ENCODE peak calls at places on chromosomes 2 and 18, in ten cellular contexts. X is H54, W is OCI-LY7, U is G401, Q is cerebellum, B is A172, T is SJSA1, G is GM12865, Z is cardiac septum, E is psoas muscle. C is an unnamed sample.

GRCh38 chr2:229731916-229732315 is 17.6 kb upstream of the DNER start:
- DNase-seq in X (no peak), W (no peak), U (no peak), Q (no peak), B (no peak), T (no peak), G (no peak), Z (no peak), E (no peak), C (no peak)

GRCh38 chr2:235493402-235493774 is 455 bp upstream of the AGAP1 start:
- DNase-seq in X (peak), W (no peak), U (no peak), Q (no peak), B (no peak), T (no peak), G (no peak), Z (no peak), E (no peak), C (no peak)

GRCh38 chr2:63064197-63064596 is 13.6 kb downstream of the OTX1 start:
- DNase-seq in X (no peak), W (no peak), U (no peak), Q (no peak), B (no peak), T (no peak), G (no peak), Z (no peak), E (no peak), C (no peak)

GRCh38 chr2:127673304-127674069 is 1.8 kb downstream of the LIMS2 start:
- DNase-seq in X (no peak), W (no peak), U (no peak), Q (no peak), B (no peak), T (no peak), G (no peak), Z (no peak), E (no peak), C (no peak)

GRCh38 chr2:172842749-172843349 is 107.2 kb downstream of the RAPGEF4 start:
- DNase-seq in X (no peak), W (no peak), U (no peak), Q (no peak), B (no peak), T (no peak), G (no peak), Z (no peak), E (no peak), C (no peak)

GRCh38 chr2:132670961-132671781 is 1.2 kb upstream of the LYPD1 start:
- DNase-seq in X (peak), W (no peak), U (no peak), Q (no peak), B (peak), T (peak), G (no peak), Z (no peak), E (no peak), C (no peak)

GRCh38 chr2:151260492-151261239 is 997 bp downstream of the RBM43 start:
- DNase-seq in X (no peak), W (peak), U (no peak), Q (no peak), B (peak), T (no peak), G (no peak), Z (no peak), E (no peak), C (no peak)

GRCh38 chr18:72869786-72870185 is 2.0 kb upstream of the NETO1 start:
- DNase-seq in X (no peak), W (no peak), U (no peak), Q (no peak), B (no peak), T (no peak), G (no peak), Z (no peak), E (no peak), C (no peak)

GRCh38 chr18:58866261-58867232 is 1.9 kb downstream of the ZNF532 start:
- DNase-seq in X (no peak), W (no peak), U (peak), Q (no peak), B (no peak), T (no peak), G (no peak), Z (no peak), E (no peak), C (peak)

GRCh38 chr18:8416212-8417019 is 192.8 kb upstream of the RAB12 start:
- DNase-seq in X (no peak), W (no peak), U (no peak), Q (no peak), B (peak), T (peak), G (no peak), Z (peak), E (no peak), C (no peak)

GRCh38 chr2:75710220-75710576 is 517 bp downstream of the GCFC2 start:
- DNase-seq in X (no peak), W (no peak), U (peak), Q (no peak), B (no peak), T (no peak), G (no peak), Z (no peak), E (no peak), C (no peak)

GRCh38 chr2:10520154-10520553 is 72.0 kb upstream of the ODC1 start:
- DNase-seq in X (no peak), W (peak), U (no peak), Q (no peak), B (no peak), T (peak), G (peak), Z (peak), E (no peak), C (no peak)

GRCh38 chr18:3319399-3319798 is 57.5 kb downstream of the MYL12B start:
- DNase-seq in X (no peak), W (no peak), U (no peak), Q (no peak), B (no peak), T (no peak), G (peak), Z (no peak), E (no peak), C (no peak)

GRCh38 chr2:80589070-80589469 is 284.5 kb upstream of the LRRTM1 start:
- DNase-seq in X (no peak), W (no peak), U (no peak), Q (no peak), B (no peak), T (no peak), G (no peak), Z (no peak), E (no peak), C (no peak)

GRCh38 chr2:106343274-106343673 is 124.9 kb downstream of the RGPD3 start:
- DNase-seq in X (no peak), W (no peak), U (no peak), Q (no peak), B (no peak), T (no peak), G (no peak), Z (no peak), E (no peak), C (no peak)

GRCh38 chr2:127052771-127053691 is 53.9 kb downstream of the BIN1 start:
- DNase-seq in X (no peak), W (no peak), U (no peak), Q (no peak), B (no peak), T (no peak), G (no peak), Z (peak), E (peak), C (no peak)

GRCh38 chr2:219369447-219369861 is 18.3 kb downstream of the DNPEP start:
- DNase-seq in X (no peak), W (no peak), U (no peak), Q (no peak), B (peak), T (no peak), G (no peak), Z (no peak), E (peak), C (no peak)

GRCh38 chr2:235641333-235641732 is 147.5 kb downstream of the AGAP1 start:
- DNase-seq in X (no peak), W (no peak), U (no peak), Q (no peak), B (no peak), T (no peak), G (no peak), Z (no peak), E (peak), C (no peak)

GRCh38 chr2:1704606-1705556 is 39.4 kb downstream of the PXDN start:
- DNase-seq in X (no peak), W (no peak), U (no peak), Q (no peak), B (no peak), T (no peak), G (no peak), Z (no peak), E (no peak), C (no peak)

C was measured in hippocampal formation.